ENCODE peak calls at places on chromosomes 4 and X, in eight cellular contexts. V is GM23338, Z is Panc1, H is upper lobe of left lung, L is SK-N-SH, O is spleen, I is HCT116, X is suprapubic skin. A is an unnamed sample.

GRCh38 chrX:134294548-134294947 is 57.6 kb downstream of the CCDC160 start:
- DNase-seq in X (no peak), L (peak), V (peak), H (no peak), O (no peak), I (no peak), Z (no peak), A (no peak)

GRCh38 chrX:121479406-121479805 is 432.0 kb downstream of the GLUD2 start:
- DNase-seq in Z (no peak), L (no peak), X (no peak), H (no peak), I (no peak), V (peak), O (no peak), A (no peak)

GRCh38 chrX:101485212-101486064 is at the start of gene ARMCX4:
- DNase-seq in V (peak), Z (no peak), H (peak), X (peak), O (no peak), I (no peak), L (peak), A (peak)

GRCh38 chr4:98092833-98093439 is 50.3 kb downstream of the STPG2 start:
- DNase-seq in I (peak), X (no peak), O (no peak), L (no peak), Z (no peak), H (no peak), V (peak), A (no peak)

GRCh38 chr4:172809319-172809718 is 359.3 kb upstream of the GALNT7 start:
- DNase-seq in X (no peak), Z (no peak), I (no peak), H (no peak), L (no peak), V (peak), O (no peak), A (no peak)

GRCh38 chr4:16896871-16897270 is 1.6 kb downstream of the LDB2 start:
- DNase-seq in H (no peak), L (no peak), I (no peak), Z (no peak), O (no peak), V (peak), X (no peak), A (no peak)

GRCh38 chr4:5921074-5921473 is 28.2 kb upstream of the CRMP1 start:
- DNase-seq in V (no peak), Z (no peak), I (no peak), O (no peak), X (no peak), L (no peak), H (no peak), A (no peak)

GRCh38 chrX:53242310-53242709 is 17.3 kb upstream of the KDM5C start:
- DNase-seq in L (no peak), Z (no peak), X (no peak), I (no peak), H (no peak), O (no peak), V (no peak), A (no peak)

GRCh38 chr4:28277931-28278330 is 1417.3 kb downstream of the STIM2 start:
- DNase-seq in H (no peak), X (no peak), L (no peak), I (no peak), O (no peak), Z (no peak), V (no peak), A (no peak)

GRCh38 chr4:158170691-158171455 is 2.0 kb downstream of the GASK1B start:
- DNase-seq in I (no peak), H (peak), X (peak), O (peak), L (no peak), V (peak), Z (no peak), A (peak)

GRCh38 chr4:86918539-86919072 is 16.2 kb upstream of the AFF1 start:
- DNase-seq in O (no peak), L (no peak), X (no peak), V (no peak), H (no peak), I (no peak), Z (no peak), A (no peak)

GRCh38 chr4:112284662-112285411 is 867 bp downstream of the TIFA start:
- DNase-seq in H (no peak), I (no peak), O (peak), V (no peak), X (no peak), L (peak), Z (no peak), A (peak)

GRCh38 chr4:55437356-55437796 is 41.6 kb downstream of the TMEM165 start:
- DNase-seq in Z (no peak), H (no peak), I (no peak), L (no peak), V (no peak), X (no peak), O (no peak), A (no peak)

GRCh38 chr4:149914521-149915115 is 99.0 kb upstream of the IQCM start:
- DNase-seq in I (peak), L (peak), X (no peak), Z (peak), H (no peak), O (no peak), V (peak), A (no peak)

GRCh38 chrX:143934542-143934941 is 50.7 kb downstream of the UBE2NL start:
- DNase-seq in X (no peak), L (no peak), Z (no peak), O (no peak), V (no peak), H (no peak), I (no peak), A (no peak)

GRCh38 chrX:82541822-82542221 is 966.3 kb upstream of the POU3F4 start:
- DNase-seq in H (no peak), L (no peak), Z (no peak), X (no peak), V (no peak), I (no peak), O (no peak), A (no peak)

GRCh38 chrX:66163849-66164401 is at the start of gene HEPH:
- DNase-seq in X (no peak), H (no peak), V (peak), Z (no peak), O (no peak), I (no peak), L (no peak), A (no peak)

GRCh38 chr4:140368686-140369085 is 4.8 kb upstream of the SCOC start:
- DNase-seq in O (no peak), H (no peak), I (no peak), X (no peak), L (no peak), V (no peak), Z (no peak), A (no peak)

GRCh38 chr4:121397941-121398601 is 17.3 kb upstream of the QRFPR start:
- DNase-seq in O (no peak), X (no peak), H (no peak), Z (no peak), V (no peak), I (no peak), L (no peak), A (no peak)

GRCh38 chr4:34932591-34932990 is 1311.7 kb downstream of the ARAP2 start:
- DNase-seq in V (no peak), Z (no peak), L (no peak), O (no peak), H (no peak), I (no peak), X (no peak), A (no peak)
- TF ChIP-seq CTCF in V (no peak), Z (no peak), L (no peak), O (no peak), H (no peak), I (no peak), X (no peak), A (no peak)

GRCh38 chrX:68830486-68831404 is 1.9 kb downstream of the EFNB1 start:
- DNase-seq in Z (no peak), L (peak), I (no peak), O (no peak), V (no peak), H (peak), X (peak), A (no peak)
- TF ChIP-seq POLR2AphosphoS5 in Z (no peak), L (no peak), I (no peak), O (no peak), V (no peak), H (no peak), X (no peak), A (no peak)

DNA sequence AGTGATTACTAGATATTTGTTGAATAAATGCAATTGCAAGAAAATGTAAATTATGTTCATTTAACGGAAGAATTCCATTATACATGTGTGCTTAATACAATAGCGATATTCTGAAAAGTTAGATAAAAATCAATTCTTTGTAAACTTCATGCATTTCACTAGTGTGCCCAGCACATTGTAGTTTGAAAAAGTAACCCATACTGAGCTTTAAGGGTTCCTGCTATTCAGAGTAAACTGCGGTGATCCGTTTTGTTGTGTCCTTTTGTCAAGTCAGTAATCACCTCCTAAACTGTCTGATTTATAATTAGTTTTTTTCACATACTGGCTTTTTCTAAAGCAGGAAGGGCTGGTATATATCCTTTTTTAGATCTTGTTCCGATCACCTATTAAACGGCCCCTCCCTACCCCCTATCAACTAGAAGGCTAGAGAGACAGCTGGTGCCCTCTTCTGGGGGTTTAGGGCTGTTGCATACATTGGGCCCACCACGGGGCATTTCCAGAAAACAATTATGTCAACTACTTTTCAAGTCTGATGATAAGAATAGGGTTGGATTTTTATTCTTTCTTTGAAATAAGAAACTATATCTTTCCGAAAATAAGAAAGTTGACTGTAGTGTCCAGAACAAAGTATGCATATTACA is 7.0 kb upstream of the BMP15 start:
- DNase-seq in I (peak), Z (no peak), O (no peak), V (peak), L (peak), X (no peak), H (no peak), A (no peak)
- TF ChIP-seq CTCF in I (peak), Z (peak), O (peak), V (peak), L (peak), X (no peak), H (peak), A (peak)

GRCh38 chr4:184818216-184818564 is 7.6 kb downstream of the ACSL1 start:
- DNase-seq in V (no peak), L (no peak), H (no peak), I (no peak), O (no peak), X (no peak), Z (no peak), A (no peak)
- TF ChIP-seq POLR2AphosphoS5 in V (no peak), L (no peak), H (no peak), I (no peak), O (no peak), X (no peak), Z (no peak), A (no peak)

GRCh38 chr4:15161439-15161838 is 159.2 kb downstream of the CPEB2 start:
- DNase-seq in L (no peak), O (no peak), I (no peak), X (no peak), Z (no peak), V (no peak), H (no peak), A (no peak)

GRCh38 chr4:15162046-15162445 is 159.8 kb downstream of the CPEB2 start:
- DNase-seq in I (no peak), V (peak), H (no peak), X (no peak), Z (no peak), O (no peak), L (no peak), A (no peak)

GRCh38 chr4:15164571-15164970 is 162.3 kb downstream of the CPEB2 start:
- DNase-seq in O (no peak), X (no peak), Z (no peak), L (no peak), I (no peak), H (no peak), V (no peak), A (no peak)

GRCh38 chr4:15163284-15163645 is 161.0 kb downstream of the CPEB2 start:
- DNase-seq in I (no peak), H (no peak), X (no peak), V (no peak), Z (no peak), O (no peak), L (no peak), A (no peak)

GRCh38 chr4:15162465-15163283 is 160.4 kb downstream of the CPEB2 start:
- DNase-seq in I (no peak), Z (no peak), H (no peak), L (peak), V (peak), O (no peak), X (no peak), A (no peak)
- TF ChIP-seq CTCF in I (peak), Z (peak), H (peak), L (peak), V (peak), O (no peak), X (no peak), A (peak)

GRCh38 chr4:1644906-1645657 is 39.0 kb downstream of the FAM53A start:
- DNase-seq in V (peak), Z (no peak), H (no peak), L (peak), I (no peak), O (peak), X (no peak), A (peak)
- TF ChIP-seq POLR2AphosphoS5 in V (no peak), Z (no peak), H (no peak), L (no peak), I (no peak), O (no peak), X (no peak), A (no peak)

GRCh38 chrX:106752101-106752678 is 25.7 kb downstream of the RNF128 start:
- DNase-seq in H (no peak), Z (no peak), X (no peak), I (no peak), O (no peak), V (peak), L (no peak), A (no peak)
- TF ChIP-seq CTCF in H (no peak), Z (peak), X (no peak), I (peak), O (no peak), V (peak), L (peak), A (no peak)

A was measured in breast epithelium.